ENCODE peak calls at places on chromosome 17, in ten cellular contexts. W is stimulated activated naive CD8-positive, alpha-beta T cell treated with anti-CD3 and anti-CD28 coated beads, Interleukin-15, Interleukin-2, amounts not matched to agents 100 U/mL and 50 U/mL, for 24 hours; D is stimulated activated naive CD4-positive, alpha-beta T cell treated with Interleukin-2 at 50 U/mL for 16 hours; T is Right ventricle myocardium superior; F is D721Med; L is hepatic stellate cell; Z is DMS79 treated with DMSO at 0.1 percent for 48 hours; A is iPS-NIHi11; S is AG10803; H is CD8-positive, alpha-beta memory T cell. E is an unnamed sample.

GRCh38 chr17:68398731-68399637 is 58.3 kb downstream of the WIPI1 start:
- DNase-seq in H (no peak), A (peak; percentile 91), F (peak; percentile 34), S (peak; percentile 73), L (peak; percentile 86), T (peak; percentile 70), Z (no peak), W (peak; percentile 58), D (peak; percentile 3), E (peak; percentile 82)

GRCh38 chr17:4230142-4230541 is 33.6 kb downstream of the ANKFY1 start:
- DNase-seq in A (peak; percentile 50), T (no peak), L (peak; percentile 86), H (no peak), S (peak; percentile 99), F (no peak), W (no peak), D (no peak), Z (peak; percentile 70), E (peak; percentile 94)

GRCh38 chr17:9346296-9346926 is 229.2 kb downstream of the STX8 start:
- DNase-seq in L (no peak), T (no peak), Z (no peak), W (peak; percentile 33), H (no peak), A (no peak), F (no peak), S (peak; percentile 92), D (no peak), E (peak; percentile 78)

GRCh38 chr17:78865682-78866390 is 25.2 kb upstream of the USP36 start:
- DNase-seq in H (peak; percentile 32), F (no peak), A (peak; percentile 81), L (peak; percentile 74), Z (no peak), T (peak; percentile 88), S (peak; percentile 68), W (peak; percentile 78), D (peak; percentile 49), E (peak; percentile 73)

GRCh38 chr17:50270430-50271172 is 3.7 kb upstream of the TMEM92 start:
- DNase-seq in Z (no peak), A (peak; percentile 43), D (no peak), W (no peak), L (peak; percentile 17), H (no peak), T (peak; percentile 62), S (peak; percentile 90), F (no peak), E (peak; percentile 60)

GRCh38 chr17:80760501-80760900 is 215.9 kb downstream of the RPTOR start:
- DNase-seq in Z (peak; percentile 71), L (no peak), H (no peak), W (peak; percentile 15), D (no peak), T (no peak), S (no peak), A (no peak), F (no peak), E (no peak)

GRCh38 chr17:52124993-52125392 is 33.5 kb downstream of the CA10 start:
- DNase-seq in D (no peak), T (no peak), Z (no peak), S (no peak), A (no peak), L (no peak), F (no peak), W (no peak), H (no peak), E (no peak)

GRCh38 chr17:36593651-36594316 is 2.1 kb downstream of the DHRS11 start:
- DNase-seq in T (no peak), F (no peak), L (no peak), D (no peak), Z (no peak), A (peak; percentile 11), H (no peak), S (no peak), W (no peak), E (no peak)

GRCh38 chr17:77371117-77371887 is 230.5 kb downstream of the SEC14L1 start:
- DNase-seq in D (no peak), Z (no peak), L (peak; percentile 85), A (no peak), H (no peak), F (no peak), S (peak; percentile 87), W (no peak), T (peak; percentile 47), E (peak; percentile 51)

GRCh38 chr17:47279062-47279801 is 25.6 kb downstream of the ITGB3 start:
- DNase-seq in L (peak; percentile 80), W (no peak), A (peak; percentile 51), T (peak; percentile 77), H (no peak), F (no peak), S (peak; percentile 99), D (no peak), Z (no peak), E (peak; percentile 92)

GRCh38 chr17:77645441-77646430 is 312.8 kb upstream of the TNRC6C start:
- DNase-seq in W (peak; percentile 66), Z (peak; percentile 63), H (peak; percentile 62), T (no peak), A (no peak), L (peak; percentile 16), F (no peak), S (peak; percentile 44), D (peak; percentile 41), E (peak; percentile 30)

E was measured in RPMI7951.